ENCODE peak calls at places on chromosomes 11 and 22, in four cellular contexts. Y is SK-N-SH, R is GM12878, O is K562. E is an unnamed sample.
A peak's percentile ranks its signal among the peaks of the same experiment; 100 is the strongest.

GRCh38 chr22:46007848-46008261 is 30.9 kb upstream of the WNT7B start:
- DNase-seq in O (no peak), Y (peak; percentile 92), R (no peak), E (no peak)

GRCh38 chr11:86355256-86355655 is 19.4 kb upstream of the CCDC81 start:
- DNase-seq in O (no peak), Y (no peak), R (no peak), E (no peak)

GRCh38 chr22:44097263-44098020 is 73.3 kb downstream of the PARVB start:
- DNase-seq in O (no peak), R (no peak), Y (no peak), E (no peak)

GRCh38 chr11:30133308-30133707 is 97.5 kb upstream of the FSHB start:
- DNase-seq in Y (no peak), O (no peak), R (no peak), E (no peak)

GRCh38 chr11:65776196-65776595 is 4.6 kb downstream of the AP5B1 start:
- DNase-seq in Y (no peak), R (no peak), O (no peak), E (peak; percentile 43)

GRCh38 chr11:93290061-93290460 is 40.5 kb upstream of the DEUP1 start:
- DNase-seq in O (no peak), R (no peak), Y (peak; percentile 41), E (no peak)

GRCh38 chr11:45677811-45678515 is 12.5 kb upstream of the CHST1 start:
- DNase-seq in O (no peak), Y (no peak), R (no peak), E (no peak)

GRCh38 chr22:43110927-43111623 is 525 bp downstream of the BIK start:
- DNase-seq in O (no peak), R (no peak), Y (peak; percentile 46), E (no peak)

GRCh38 chr11:31825453-31826391 is 14.6 kb upstream of the PAX6 start:
- DNase-seq in Y (peak; percentile 36), O (no peak), R (no peak), E (no peak)

GRCh38 chr11:135033545-135033944 is 621.5 kb upstream of the B3GAT1 start:
- DNase-seq in R (no peak), O (no peak), Y (peak; percentile 54), E (peak; percentile 6)

GRCh38 chr11:11243790-11244469 is 109.1 kb downstream of the CSNK2A3 start:
- DNase-seq in R (no peak), Y (peak; percentile 41), O (peak; percentile 66), E (no peak)

GRCh38 chr22:38208549-38209097 is 6.8 kb downstream of the MAFF start:
- DNase-seq in O (no peak), Y (no peak), R (no peak), E (no peak)

GRCh38 chr11:82547163-82547560 is 186.5 kb downstream of the FAM181B start:
- DNase-seq in R (no peak), Y (no peak), O (no peak), E (no peak)

GRCh38 chr11:121366970-121367369 is 74.4 kb downstream of the SC5D start:
- DNase-seq in Y (no peak), R (no peak), O (no peak), E (no peak)

GRCh38 chr22:50671641-50672040 is 982 bp upstream of the SHANK3 start:
- DNase-seq in R (no peak), O (no peak), Y (no peak), E (no peak)

GRCh38 chr22:50672471-50673230 is at the start of gene SHANK3:
- DNase-seq in R (no peak), O (peak; percentile 13), Y (peak; percentile 48), E (no peak)

GRCh38 chr22:50670914-50671538 is 1.6 kb upstream of the SHANK3 start:
- DNase-seq in Y (no peak), R (no peak), O (no peak), E (no peak)

GRCh38 chr22:50673231-50674126 is 856 bp downstream of the SHANK3 start:
- DNase-seq in Y (peak; percentile 62), O (peak; percentile 13), R (no peak), E (no peak)

GRCh38 chr22:50672041-50672440 is 582 bp upstream of the SHANK3 start:
- DNase-seq in Y (no peak), O (no peak), R (no peak), E (no peak)
- TF ChIP-seq NFIC in Y (no peak), O (no peak), R (no peak), E (no peak)

DNA sequence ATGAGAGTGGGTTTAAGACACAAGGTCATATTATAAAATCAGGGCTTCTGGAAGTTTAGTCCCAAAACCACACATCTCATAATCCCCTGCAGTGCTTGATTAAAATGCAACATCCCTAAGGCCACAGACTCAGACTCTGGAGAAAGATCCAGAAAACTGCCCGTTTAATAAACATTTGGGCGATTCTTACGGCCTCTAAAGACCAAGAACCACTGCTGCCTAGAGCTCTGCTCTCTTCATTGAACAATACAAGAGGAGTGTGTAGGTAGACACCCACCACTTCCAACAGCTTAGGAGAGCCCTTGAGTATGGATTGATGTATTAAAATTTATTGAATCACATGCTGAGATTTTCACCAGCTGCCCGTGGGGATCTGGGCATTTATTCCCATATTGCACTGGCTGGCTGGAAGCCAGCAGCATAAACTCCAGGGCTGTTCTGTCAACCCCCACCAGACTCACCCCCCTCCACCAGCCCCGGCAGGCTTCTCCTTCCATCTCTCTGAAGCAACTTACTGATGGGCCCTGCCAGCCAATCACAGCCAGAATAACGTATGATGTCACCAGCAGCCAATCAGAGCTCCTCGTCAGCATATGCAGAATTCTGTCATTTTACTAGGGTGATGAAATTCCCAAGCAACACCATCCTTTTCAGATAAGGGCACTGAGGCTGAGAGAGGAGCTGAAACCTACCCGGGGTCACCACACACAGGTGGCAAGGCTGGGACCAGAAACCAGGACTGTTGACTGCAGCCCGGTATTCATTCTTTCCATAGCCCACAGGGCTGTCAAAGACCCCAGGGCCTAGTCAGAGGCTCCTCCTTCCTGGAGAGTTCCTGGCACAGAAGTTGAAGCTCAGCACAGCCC is 749 bp upstream of the BEST1 start:
- DNase-seq in R (no peak), O (peak; percentile 95), Y (peak; percentile 93), E (peak; percentile 54)
- TF ChIP-seq FOXM1 in R (no peak), O (no peak), Y (no peak), E (no peak)

DNA sequence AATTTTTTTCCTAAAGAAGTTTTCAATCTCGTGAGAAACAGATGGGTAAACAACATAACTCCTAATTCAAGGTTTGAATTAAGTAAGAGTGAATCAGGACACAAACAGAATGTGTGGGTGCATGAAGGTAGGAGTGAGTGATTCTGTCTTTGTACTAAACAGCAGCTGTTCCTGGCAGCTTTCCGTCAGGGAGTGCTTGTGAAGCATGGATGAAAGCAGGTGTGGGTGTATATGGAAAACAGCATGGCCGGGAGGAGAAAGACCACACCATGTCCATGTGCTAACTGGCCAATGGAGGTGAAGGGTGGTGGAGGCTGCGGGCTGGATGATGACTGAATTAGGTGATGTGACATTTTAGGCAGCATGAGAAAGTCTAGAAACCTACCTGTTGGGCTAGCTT is 49.6 kb downstream of the BARX2 start:
- DNase-seq in R (no peak), Y (no peak), O (no peak), E (no peak)
- TF ChIP-seq NFIC in R (no peak), Y (no peak), O (no peak), E (no peak)

GRCh38 chr11:17473071-17473744 is 3.4 kb downstream of the ABCC8 start:
- DNase-seq in R (no peak), Y (peak; percentile 72), O (peak; percentile 60), E (peak; percentile 68)
- TF ChIP-seq FOXM1 in R (no peak), Y (no peak), O (no peak), E (no peak)

E was measured in HepG2.